ENCODE peak calls at places on chromosome 13, in six cellular contexts. M is neuronal stem cell, I is IMR-90, Y is H9, J is H1, Q is mesenchymal stem cell. T is an unnamed sample.

GRCh38 chr13:26540319-26540718 is 17.2 kb upstream of the WASF3 start:
- DNase-seq in M (no peak), I (no peak), Y (no peak), J (no peak), Q (no peak), T (no peak)

GRCh38 chr13:103772576-103772975 is 706.4 kb upstream of the SLC10A2 start:
- DNase-seq in M (no peak), I (no peak), Y (no peak), J (no peak), Q (no peak), T (peak; percentile 44)

GRCh38 chr13:76677047-76677446 is 209.2 kb downstream of the KCTD12 start:
- DNase-seq in M (no peak), I (peak; percentile 43), Y (no peak), J (no peak), Q (no peak), T (no peak)

GRCh38 chr13:38348890-38349289 is 761 bp upstream of the UFM1 start:
- DNase-seq in M (peak; percentile 11), I (peak; percentile 40), Y (no peak), J (no peak), Q (peak; percentile 60), T (peak; percentile 37)

GRCh38 chr13:25401958-25402357 is 30.2 kb downstream of the ATP8A2 start:
- DNase-seq in M (no peak), I (no peak), Y (no peak), J (no peak), Q (no peak), T (peak; percentile 77)

GRCh38 chr13:63377986-63378385 is 1962.3 kb upstream of the PCDH20 start:
- DNase-seq in M (no peak), I (no peak), Y (no peak), J (no peak), Q (no peak), T (no peak)

GRCh38 chr13:43357435-43358065 is 334.2 kb downstream of the DNAJC15 start:
- DNase-seq in M (no peak), I (no peak), Y (no peak), J (no peak), Q (no peak), T (no peak)

GRCh38 chr13:28558126-28558525 is 63.2 kb upstream of the FLT1 start:
- DNase-seq in M (no peak), I (peak; percentile 97), Y (no peak), J (no peak), Q (peak; percentile 75), T (peak; percentile 75)

GRCh38 chr13:51804295-51805172 is 571 bp upstream of the DHRS12 start:
- DNase-seq in M (no peak), I (no peak), Y (no peak), J (no peak), Q (no peak), T (no peak)

GRCh38 chr13:108346376-108346775 is 76.9 kb downstream of the TNFSF13B start:
- DNase-seq in M (no peak), I (no peak), Y (peak; percentile 31), J (no peak), Q (no peak), T (peak; percentile 52)

GRCh38 chr13:66911411-66911939 is 318.7 kb downstream of the PCDH9 start:
- DNase-seq in M (no peak), I (no peak), Y (no peak), J (no peak), Q (no peak), T (no peak)

GRCh38 chr13:64529874-64530485 is 2700.2 kb downstream of the PCDH9 start:
- DNase-seq in M (no peak), I (no peak), Y (peak; percentile 40), J (peak; percentile 17), Q (peak; percentile 7), T (peak; percentile 55)

GRCh38 chr13:51721485-51721884 is 82.5 kb downstream of the DHRS12 start:
- DNase-seq in M (no peak), I (no peak), Y (no peak), J (no peak), Q (no peak), T (no peak)

GRCh38 chr13:75670496-75670895 is 34.4 kb downstream of the LMO7 start:
- DNase-seq in M (no peak), I (peak; percentile 77), Y (no peak), J (no peak), Q (no peak), T (no peak)

GRCh38 chr13:107043016-107043957 is 475.4 kb upstream of the ARGLU1 start:
- DNase-seq in M (no peak), I (peak; percentile 34), Y (no peak), J (no peak), Q (no peak), T (no peak)

GRCh38 chr13:51330741-51331140 is 8.8 kb upstream of the SERPINE3 start:
- DNase-seq in M (no peak), I (no peak), Y (no peak), J (no peak), Q (no peak), T (no peak)

GRCh38 chr13:49053215-49053614 is 77.5 kb downstream of the FNDC3A start:
- DNase-seq in M (no peak), I (no peak), Y (no peak), J (no peak), Q (no peak), T (no peak)

GRCh38 chr13:65497265-65497664 is 1732.9 kb downstream of the PCDH9 start:
- DNase-seq in M (no peak), I (peak; percentile 68), Y (no peak), J (no peak), Q (peak; percentile 33), T (peak; percentile 2)

GRCh38 chr13:47594833-47595232 is 406.2 kb downstream of the SUCLA2 start:
- DNase-seq in M (no peak), I (peak; percentile 1), Y (peak; percentile 40), J (peak; percentile 2), Q (peak; percentile 2), T (peak; percentile 66)

GRCh38 chr13:31951215-31951678 is 80.3 kb upstream of the FRY start:
- DNase-seq in M (no peak), I (peak; percentile 70), Y (no peak), J (no peak), Q (peak; percentile 82), T (peak; percentile 19)

GRCh38 chr13:86906458-86906857 is 764.7 kb upstream of the SLITRK5 start:
- DNase-seq in M (no peak), I (peak; percentile 64), Y (no peak), J (no peak), Q (peak; percentile 75), T (peak; percentile 79)

GRCh38 chr13:41610426-41610825 is 153.1 kb downstream of the RGCC start:
- DNase-seq in M (no peak), I (peak; percentile 97), Y (no peak), J (no peak), Q (no peak), T (no peak)

GRCh38 chr13:25699056-25699455 is 327.3 kb downstream of the ATP8A2 start:
- DNase-seq in M (no peak), I (no peak), Y (no peak), J (no peak), Q (no peak), T (no peak)

GRCh38 chr13:96089749-96090239 is at the start of gene HS6ST3:
- DNase-seq in M (peak; percentile 57), I (no peak), Y (peak; percentile 79), J (peak; percentile 38), Q (peak; percentile 7), T (peak; percentile 70)

GRCh38 chr13:29436291-29436690 is 159.2 kb downstream of the SLC7A1 start:
- DNase-seq in M (no peak), I (peak; percentile 70), Y (no peak), J (no peak), Q (peak; percentile 66), T (no peak)

GRCh38 chr13:53015044-53015443 is 13.6 kb upstream of the OLFM4 start:
- DNase-seq in M (no peak), I (no peak), Y (no peak), J (no peak), Q (no peak), T (peak; percentile 33)
- H3K4me1 ChIP-seq in M (peaks cover 9% of the 10 kb centered on the region), I (no peaks in the 10 kb centered on the region), Y (no peaks in the 10 kb centered on the region), J (no peaks in the 10 kb centered on the region), Q (no peaks in the 10 kb centered on the region), T (no peaks in the 10 kb centered on the region)

DNA sequence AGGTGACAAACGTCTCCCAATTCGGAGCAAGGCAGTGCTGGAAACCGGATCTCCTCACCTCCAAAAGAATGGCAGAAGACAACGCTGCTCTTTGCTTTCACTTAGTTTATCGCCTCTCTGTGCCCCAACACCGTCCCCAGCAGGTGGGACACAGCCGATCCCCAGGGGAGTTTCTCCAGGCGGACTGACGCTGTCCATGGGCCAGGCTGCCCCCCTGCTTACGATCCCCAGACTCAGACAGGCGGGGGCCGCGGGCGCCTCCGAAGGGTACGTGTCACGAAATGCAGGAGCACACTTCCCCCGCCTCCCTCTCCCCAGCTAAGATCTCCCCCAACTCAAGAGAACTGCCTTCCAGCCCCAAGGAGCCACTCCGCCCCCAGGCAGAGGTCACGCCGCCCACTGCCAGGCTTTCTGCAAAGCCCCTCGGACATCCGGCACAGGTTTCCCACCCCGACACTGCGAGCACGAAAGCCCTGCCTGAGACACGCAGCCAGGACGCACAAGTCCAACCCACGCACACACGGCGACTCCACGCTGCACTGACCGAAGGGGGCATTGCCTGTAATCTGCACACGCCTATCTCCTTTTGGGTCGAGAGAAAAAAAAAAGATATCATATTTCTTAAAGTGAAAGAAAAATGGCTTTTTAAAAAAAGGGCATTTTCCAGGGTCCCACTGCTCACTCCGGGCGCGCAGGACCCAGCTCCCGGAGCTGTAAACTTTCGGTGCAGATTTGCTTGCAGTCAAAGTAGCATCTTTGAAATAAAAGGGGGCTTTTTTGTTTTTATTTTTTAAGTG is 1.9 kb downstream of the SPRY2 start:
- DNase-seq in M (peak; percentile 82), I (peak; percentile 88), Y (peak; percentile 68), J (no peak), Q (peak; percentile 87), T (peak; percentile 86)
- H2AK5ac ChIP-seq in M (no peak overlapping the region), I (peak overlapping the region; percentile 63), Y (no peak overlapping the region), J (no peak overlapping the region), Q (no peak overlapping the region), T (no peak overlapping the region)

GRCh38 chr13:23952796-23953195 is 55.5 kb upstream of the C1QTNF9B start:
- DNase-seq in M (no peak), I (no peak), Y (no peak), J (no peak), Q (no peak), T (no peak)

GRCh38 chr13:23959231-23959862 is 62.0 kb upstream of the C1QTNF9B start:
- DNase-seq in M (no peak), I (peak; percentile 43), Y (no peak), J (no peak), Q (no peak), T (no peak)

GRCh38 chr13:23955064-23955463 is 57.8 kb upstream of the C1QTNF9B start:
- DNase-seq in M (no peak), I (no peak), Y (no peak), J (no peak), Q (no peak), T (no peak)

GRCh38 chr13:23953860-23954512 is 56.7 kb upstream of the C1QTNF9B start:
- DNase-seq in M (no peak), I (no peak), Y (no peak), J (no peak), Q (no peak), T (no peak)

DNA sequence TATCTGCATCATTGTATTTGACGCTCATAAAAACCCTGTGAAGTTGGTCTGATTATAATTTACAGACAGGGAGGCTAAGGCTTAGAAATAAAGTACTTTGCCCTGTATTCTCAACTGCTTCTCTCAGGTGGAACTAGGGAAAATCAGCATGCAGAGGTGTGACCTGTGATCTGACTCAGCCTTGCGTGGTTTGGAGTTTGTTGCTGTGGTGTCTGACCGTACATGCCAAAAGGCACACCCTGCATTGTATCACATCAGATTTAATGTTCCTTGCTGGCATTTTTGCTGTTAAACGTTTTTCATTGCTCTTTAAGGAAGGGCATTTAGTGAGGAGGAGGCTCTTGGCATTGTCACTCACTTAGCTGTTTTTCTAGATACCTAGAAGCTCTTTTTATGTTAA is 58.8 kb upstream of the C1QTNF9B start:
- DNase-seq in M (no peak), I (peak; percentile 55), Y (no peak), J (no peak), Q (no peak), T (no peak)
- H2BK15ac ChIP-seq in M (no peak overlapping the region), I (no peak overlapping the region), Y (no peak overlapping the region), J (no peak overlapping the region), Q (no peak overlapping the region), T (no peak overlapping the region)

GRCh38 chr13:40581277-40581579 is 85.2 kb downstream of the FOXO1 start:
- DNase-seq in M (no peak), I (no peak), Y (no peak), J (no peak), Q (no peak), T (no peak)
- H3K4me1 ChIP-seq in M (peaks cover 9% of the 10 kb centered on the region), I (no peaks in the 10 kb centered on the region), Y (peaks cover 18% of the 10 kb centered on the region), J (peaks cover 26% of the 10 kb centered on the region), Q (peaks cover 3% of the 10 kb centered on the region), T (peaks cover 6% of the 10 kb centered on the region)